ENCODE peak calls at places on chromosomes 5 and 9, in six cellular contexts. U is GM12878, H is HepG2, F is GM12891, C is K562, Y is H1. J is an unnamed sample.

GRCh38 chr5:68932830-68933434 is 160.9 kb upstream of the SLC30A5 start:
- DNase-seq in U (no peak), H (no peak), F (no peak), C (no peak), Y (peak), J (no peak)

GRCh38 chr5:34009610-34010009 is 1.8 kb upstream of the AMACR start:
- DNase-seq in U (no peak), H (no peak), F (no peak), C (no peak), Y (no peak), J (no peak)

GRCh38 chr9:35385042-35385441 is 104.9 kb upstream of the RUSC2 start:
- DNase-seq in U (no peak), H (no peak), F (no peak), C (no peak), Y (no peak), J (no peak)

GRCh38 chr5:78771260-78772240 is 123.0 kb upstream of the LHFPL2 start:
- DNase-seq in U (no peak), H (no peak), F (no peak), C (peak), Y (no peak), J (no peak)

GRCh38 chr5:173069661-173070060 is 13.5 kb downstream of the CREBRF start:
- DNase-seq in U (no peak), H (no peak), F (no peak), C (no peak), Y (no peak), J (no peak)

GRCh38 chr5:29016067-29016466 is 1977.7 kb upstream of the CDH9 start:
- DNase-seq in U (no peak), H (no peak), F (no peak), C (no peak), Y (no peak), J (no peak)

GRCh38 chr9:124450241-124450924 is at the start of gene ADGRD2:
- DNase-seq in U (no peak), H (no peak), F (no peak), C (peak), Y (peak), J (peak)

GRCh38 chr5:126178521-126178920 is 244.7 kb upstream of the GRAMD2B start:
- DNase-seq in U (no peak), H (no peak), F (no peak), C (no peak), Y (no peak), J (no peak)

GRCh38 chr5:172334196-172334595 is 50.6 kb upstream of the UBTD2 start:
- DNase-seq in U (no peak), H (no peak), F (no peak), C (no peak), Y (peak), J (no peak)

GRCh38 chr5:69512740-69513260 is 20.2 kb downstream of the OCLN start:
- DNase-seq in U (no peak), H (no peak), F (no peak), C (no peak), Y (no peak), J (no peak)

GRCh38 chr9:80435591-80435990 is 863.8 kb downstream of the TLE4 start:
- DNase-seq in U (no peak), H (no peak), F (no peak), C (no peak), Y (no peak), J (no peak)

GRCh38 chr9:80437825-80438224 is 866.1 kb downstream of the TLE4 start:
- DNase-seq in U (no peak), H (no peak), F (no peak), C (no peak), Y (no peak), J (no peak)

DNA sequence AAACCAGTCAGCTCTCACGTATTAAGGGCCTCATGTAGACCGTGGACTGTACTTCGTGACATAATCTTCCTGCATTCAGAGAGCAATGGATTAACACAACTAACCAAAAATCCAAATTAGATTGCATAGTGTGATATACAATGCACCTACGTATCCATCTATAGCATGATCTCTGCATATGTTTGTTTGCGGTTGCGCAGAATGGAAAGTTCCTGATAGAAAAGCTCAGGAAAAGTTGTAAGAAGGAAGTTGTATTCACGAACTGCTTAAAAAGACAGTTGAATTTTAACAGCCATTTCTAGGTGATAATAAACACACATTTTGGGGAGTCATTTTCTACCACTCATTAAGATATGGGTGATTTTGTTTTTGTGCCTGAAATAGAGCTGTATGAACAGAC is 869.0 kb downstream of the TLE4 start:
- DNase-seq in U (no peak), H (no peak), F (no peak), C (no peak), Y (no peak), J (no peak)
- TF ChIP-seq POLR2AphosphoS5 in U (no peak), H (no peak), F (no peak), C (no peak), Y (peak), J (no peak)

DNA sequence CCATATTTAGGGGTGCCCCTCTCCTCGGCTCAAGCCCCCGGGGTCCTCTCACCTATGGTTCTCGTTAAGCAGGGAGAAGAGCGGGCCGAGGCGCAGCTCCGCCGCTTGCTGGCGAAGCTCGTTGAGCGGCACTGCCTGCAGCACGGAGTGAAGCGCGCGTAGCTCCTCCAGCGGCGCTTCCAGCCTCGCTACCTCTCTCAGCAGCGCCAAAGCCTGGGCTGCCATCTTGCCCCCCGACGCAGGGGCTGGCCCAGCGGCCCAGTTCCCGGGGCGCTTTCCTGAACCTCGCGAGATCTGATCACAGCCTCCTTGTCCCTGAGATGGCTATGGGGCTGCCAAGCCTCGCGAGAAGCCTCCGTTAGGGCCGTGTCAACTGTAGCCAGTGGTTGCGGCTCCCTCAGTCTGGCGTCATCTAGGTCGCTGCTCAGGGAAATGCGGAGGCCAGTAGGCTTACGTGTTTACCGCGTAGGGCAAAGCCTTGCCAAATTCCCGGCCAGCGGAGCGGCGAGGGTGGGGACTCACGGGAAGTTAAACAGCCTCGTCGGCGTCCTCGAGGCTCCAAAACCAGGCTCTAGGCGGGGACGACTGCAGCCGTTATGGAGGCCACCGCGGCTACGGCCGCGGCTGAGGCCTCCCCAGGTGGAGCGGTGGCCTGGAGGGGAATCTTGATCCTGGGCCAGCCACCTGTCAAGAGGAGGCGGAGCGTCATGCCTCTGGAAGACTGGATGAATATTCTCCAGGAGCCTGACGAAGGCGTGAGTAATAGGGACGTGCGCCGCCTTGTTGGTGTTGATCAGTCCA is at the start of gene PSMD5:
- DNase-seq in U (peak), H (peak), F (peak), C (peak), Y (peak), J (peak)
- TF ChIP-seq POLR2A in U (peak), H (peak), F (peak), C (no peak), Y (peak), J (peak)

DNA sequence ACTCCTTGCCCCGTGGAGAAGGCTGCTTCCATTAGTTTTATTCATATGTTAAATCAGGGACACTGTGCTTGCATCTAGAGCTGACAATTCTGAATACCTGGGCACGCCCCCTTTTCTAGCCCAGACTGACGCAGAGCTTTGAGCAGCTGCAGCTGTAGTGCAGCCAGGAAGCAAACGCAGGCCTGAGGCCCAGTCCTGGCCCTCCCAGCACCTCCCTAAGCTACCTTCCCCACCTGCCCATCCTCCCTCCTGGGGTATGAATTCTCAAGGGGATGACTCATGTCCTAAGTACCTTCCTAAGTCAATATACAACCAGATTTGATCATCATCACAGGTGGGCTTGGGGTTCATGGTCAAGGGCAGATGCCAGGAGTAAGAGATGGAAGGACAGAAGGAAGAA is 3.5 kb downstream of the PHF19 start:
- DNase-seq in U (no peak), H (no peak), F (no peak), C (no peak), Y (peak), J (no peak)
- TF ChIP-seq TAF1 in U (no peak), H (no peak), F (no peak), C (no peak), Y (peak), J (no peak)

GRCh38 chr9:108552459-108553040 is 303.2 kb downstream of the ACTL7B start:
- DNase-seq in U (no peak), H (no peak), F (no peak), C (no peak), Y (no peak), J (no peak)
- TF ChIP-seq POLR2AphosphoS5 in U (no peak), H (no peak), F (no peak), C (no peak), Y (no peak), J (no peak)

DNA sequence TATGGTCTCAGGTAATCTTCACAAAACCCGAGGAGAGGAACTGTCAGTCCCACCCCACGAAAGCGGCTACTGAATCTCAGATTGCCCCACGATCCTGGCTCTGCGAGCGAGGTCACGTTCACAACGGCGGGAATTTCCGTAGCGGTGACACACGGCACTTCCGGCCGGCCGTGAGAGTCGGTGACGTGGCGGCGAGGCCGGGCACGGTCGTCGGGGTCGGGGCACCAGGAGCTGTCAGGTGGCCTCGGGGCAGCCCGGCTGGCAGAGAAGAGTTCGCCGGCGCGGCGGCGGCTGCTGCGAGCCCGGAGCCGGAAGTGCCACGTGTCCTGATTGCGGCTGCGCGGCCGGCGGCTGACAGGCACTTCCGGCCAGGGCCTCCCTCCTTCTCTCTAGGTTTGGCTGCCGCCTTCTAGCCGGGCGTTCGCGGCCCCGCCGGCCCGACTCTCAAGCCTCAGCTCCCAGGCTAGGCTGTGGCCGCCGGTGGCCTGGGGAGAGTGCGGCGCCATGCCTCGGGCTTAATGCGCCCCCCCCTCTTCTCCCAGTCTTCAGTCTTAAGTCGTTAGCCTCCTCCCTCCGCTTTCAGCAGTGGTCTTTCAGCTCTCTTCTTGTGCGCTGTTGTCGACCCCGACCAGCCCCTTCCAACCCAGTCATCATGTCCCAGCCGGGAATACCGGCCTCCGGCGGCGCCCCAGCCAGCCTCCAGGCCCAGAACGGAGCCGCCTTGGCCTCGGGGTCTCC is at the start of gene SEC24A:
- DNase-seq in U (no peak), H (peak), F (peak), C (peak), Y (peak), J (peak)
- TF ChIP-seq POLR2A in U (peak), H (peak), F (peak), C (peak), Y (peak), J (peak)

GRCh38 chr9:8727191-8727590 is 927.6 kb upstream of the DMAC1 start:
- DNase-seq in U (no peak), H (no peak), F (no peak), C (no peak), Y (no peak), J (no peak)
- TF ChIP-seq TAF1 in U (no peak), H (no peak), F (no peak), C (no peak), Y (no peak), J (no peak)

GRCh38 chr9:14052346-14052745 is 261.6 kb downstream of the NFIB start:
- DNase-seq in U (no peak), H (no peak), F (no peak), C (no peak), Y (no peak), J (no peak)
- TF ChIP-seq POLR2AphosphoS5 in U (no peak), H (no peak), F (no peak), C (no peak), Y (no peak), J (no peak)

DNA sequence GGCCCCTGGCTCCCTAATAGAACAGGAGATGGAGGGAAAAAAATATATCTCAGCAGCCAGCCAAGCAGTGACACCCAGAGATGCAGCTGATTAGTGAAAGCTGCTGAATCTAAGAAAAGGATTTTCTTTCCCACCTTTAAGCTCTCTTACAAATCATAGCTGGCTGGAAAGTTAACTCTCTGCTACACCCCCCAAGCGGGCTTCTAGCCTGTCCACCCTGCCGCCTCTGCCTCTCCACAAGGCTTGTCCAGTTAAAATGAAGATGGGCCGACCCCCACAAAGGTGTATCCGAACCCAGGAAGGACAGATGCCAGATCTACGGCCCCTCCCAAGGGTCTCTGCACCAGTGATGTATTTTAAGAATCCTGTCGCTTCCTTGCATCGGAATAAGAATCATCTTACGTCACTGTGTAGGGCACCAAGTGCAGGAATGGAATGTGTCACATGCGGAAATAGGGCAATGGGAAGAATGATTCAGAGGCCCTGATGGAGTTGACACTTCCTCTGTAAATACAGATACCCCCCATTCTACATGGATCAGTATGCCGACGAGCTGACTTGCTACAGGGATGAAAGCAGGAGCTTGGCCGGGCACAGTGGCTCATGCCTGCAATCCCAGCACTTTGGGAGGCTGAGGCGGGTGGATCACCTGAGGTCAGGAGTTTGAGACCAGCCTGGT is 33.3 kb upstream of the BARHL1 start:
- DNase-seq in U (no peak), H (peak), F (no peak), C (no peak), Y (no peak), J (no peak)
- TF ChIP-seq POLR2A in U (no peak), H (no peak), F (no peak), C (no peak), Y (no peak), J (no peak)